ENCODE peak calls at places on chromosomes 12 and 14, in six cellular contexts. L, O, M, W, P and Z are unnamed samples.
A peak's percentile ranks its signal among the peaks of the same experiment; 100 is the strongest.

GRCh38 chr12:46388427-46388992 is 15.9 kb upstream of the SLC38A2 start:
- DNase-seq in P (no peak), O (no peak), L (peak; percentile 71), M (no peak), W (no peak), Z (no peak)

GRCh38 chr12:48695859-48696258 is 13.8 kb upstream of the KANSL2 start:
- DNase-seq in O (no peak), L (no peak), W (no peak), P (no peak), M (no peak), Z (no peak)

GRCh38 chr14:52314521-52315354 is 626 bp downstream of the PTGER2 start:
- DNase-seq in L (peak; percentile 32), P (peak; percentile 58), O (peak; percentile 56), W (peak; percentile 42), M (peak; percentile 75), Z (no peak)

GRCh38 chr14:77707355-77707723 is 484 bp downstream of the ALKBH1 start:
- DNase-seq in O (peak; percentile 71), P (no peak), L (peak; percentile 63), M (no peak), W (peak; percentile 51), Z (peak; percentile 14)

GRCh38 chr12:132761911-132762583 is 415 bp upstream of the ANKLE2 start:
- DNase-seq in M (peak; percentile 84), W (peak; percentile 87), O (peak; percentile 93), L (peak; percentile 87), P (peak; percentile 80), Z (peak; percentile 83)

GRCh38 chr12:21521541-21521940 is 4.6 kb upstream of the SPX start:
- DNase-seq in O (no peak), W (no peak), P (no peak), M (no peak), L (no peak), Z (no peak)

GRCh38 chr14:89479802-89480201 is 62.8 kb upstream of the FOXN3 start:
- DNase-seq in O (no peak), P (no peak), L (peak; percentile 45), W (no peak), M (no peak), Z (no peak)

GRCh38 chr14:85060116-85060515 is 469.8 kb upstream of the FLRT2 start:
- DNase-seq in M (no peak), L (no peak), O (no peak), W (no peak), P (no peak), Z (no peak)

GRCh38 chr12:104460041-104460757 is 3.5 kb downstream of the CHST11 start:
- DNase-seq in L (no peak), P (no peak), O (no peak), W (no peak), M (no peak), Z (no peak)

GRCh38 chr12:15883536-15883935 is 1.3 kb downstream of the STRAP start:
- DNase-seq in L (peak; percentile 20), P (no peak), W (no peak), M (no peak), O (peak; percentile 27), Z (no peak)

GRCh38 chr12:1575287-1575798 is 19.0 kb downstream of the FBXL14 start:
- DNase-seq in O (peak; percentile 18), P (no peak), M (no peak), W (peak; percentile 31), L (no peak), Z (no peak)

GRCh38 chr12:92702754-92703679 is at the start of gene PLEKHG7:
- DNase-seq in P (no peak), O (no peak), M (no peak), L (no peak), W (no peak), Z (no peak)

GRCh38 chr14:96176811-96177211 is 27.8 kb upstream of the BDKRB2 start:
- DNase-seq in M (no peak), L (peak; percentile 91), W (no peak), O (no peak), P (no peak), Z (no peak)

GRCh38 chr12:25433581-25434325 is 119.3 kb downstream of the LMNTD1 start:
- DNase-seq in M (no peak), P (no peak), L (peak; percentile 52), W (peak; percentile 60), O (peak; percentile 44), Z (no peak)

GRCh38 chr12:52907092-52907810 is 2.4 kb upstream of the KRT8 start:
- DNase-seq in M (no peak), L (no peak), O (peak; percentile 68), P (peak; percentile 65), W (peak; percentile 84), Z (no peak)

GRCh38 chr12:120534703-120535655 is 823 bp downstream of the RNF10 start:
- DNase-seq in W (peak; percentile 79), P (peak; percentile 58), O (peak; percentile 84), M (peak; percentile 78), L (peak; percentile 92), Z (peak; percentile 52)

GRCh38 chr14:66982247-66982646 is 207.0 kb upstream of the GARIN2 start:
- DNase-seq in O (no peak), W (no peak), L (no peak), P (no peak), M (no peak), Z (no peak)

GRCh38 chr14:66398437-66398836 is 87.7 kb upstream of the CCDC196 start:
- DNase-seq in L (no peak), P (no peak), W (no peak), M (no peak), O (no peak), Z (no peak)

GRCh38 chr14:91249841-91250616 is 5.5 kb upstream of the GPR68 start:
- DNase-seq in L (no peak), O (peak; percentile 67), M (no peak), W (peak; percentile 79), P (peak; percentile 64), Z (no peak)

GRCh38 chr14:89915114-89915878 is 39.2 kb downstream of the EFCAB11 start:
- DNase-seq in M (peak; percentile 75), L (peak; percentile 80), P (peak; percentile 34), W (peak; percentile 63), O (peak; percentile 83), Z (peak; percentile 66)

GRCh38 chr12:55942577-55943136 is 11.7 kb downstream of the DGKA start:
- DNase-seq in W (no peak), P (no peak), L (no peak), M (no peak), O (no peak), Z (no peak)

GRCh38 chr14:98955741-98956070 is 316.3 kb downstream of the BCL11B start:
- DNase-seq in L (no peak), P (peak; percentile 10), O (no peak), M (peak; percentile 19), W (no peak), Z (no peak)

GRCh38 chr12:106519587-106519986 is 63.2 kb upstream of the RFX4 start:
- DNase-seq in M (no peak), P (no peak), L (peak; percentile 70), W (no peak), O (peak; percentile 19), Z (no peak)

GRCh38 chr12:40331886-40332285 is 107.1 kb downstream of the LRRK2 start:
- DNase-seq in L (no peak), O (peak; percentile 6), W (no peak), M (no peak), P (no peak), Z (no peak)

DNA sequence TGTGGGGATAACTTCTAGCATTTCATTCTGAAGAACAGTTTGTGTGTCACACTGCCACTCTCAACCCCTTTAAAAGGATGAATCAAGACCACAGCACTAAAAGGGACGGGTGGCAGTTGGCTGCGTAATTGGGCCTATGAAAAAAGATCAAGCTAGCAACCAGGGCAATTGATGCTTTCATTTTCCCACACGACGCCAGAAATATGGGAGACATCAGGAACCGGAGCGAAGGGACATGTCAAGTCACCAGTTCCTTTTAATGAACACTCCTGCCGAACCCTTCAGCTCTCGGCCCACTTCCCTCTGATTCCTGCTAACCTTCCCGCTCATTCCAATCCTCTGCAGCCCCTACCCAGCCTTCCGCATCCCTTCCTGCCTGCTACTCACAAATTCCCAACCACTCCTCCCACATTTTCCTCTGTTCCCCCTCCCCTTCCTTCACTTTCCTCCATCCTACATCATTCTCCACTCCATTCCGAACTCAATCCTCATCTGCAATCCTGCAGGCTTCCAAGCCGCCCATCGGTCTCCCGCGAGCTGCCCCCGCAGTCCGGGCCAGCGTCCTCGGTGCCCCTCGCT is 746 bp downstream of the CSRNP2 start:
- DNase-seq in W (peak; percentile 87), O (peak; percentile 79), P (peak; percentile 64), L (peak; percentile 39), M (no peak), Z (no peak)
- H2BK15ac ChIP-seq in W (no peak overlapping the region), O (peak overlapping the region; percentile 12), P (no peak overlapping the region), L (no peak overlapping the region), M (peak overlapping the region; percentile 61), Z (no peak overlapping the region)

GRCh38 chr14:101546706-101547105 is 14.6 kb upstream of the DIO3 start:
- DNase-seq in W (no peak), M (no peak), L (no peak), O (no peak), P (no peak), Z (no peak)
- H2BK15ac ChIP-seq in W (no peak overlapping the region), M (no peak overlapping the region), L (no peak overlapping the region), O (no peak overlapping the region), P (no peak overlapping the region), Z (no peak overlapping the region)

DNA sequence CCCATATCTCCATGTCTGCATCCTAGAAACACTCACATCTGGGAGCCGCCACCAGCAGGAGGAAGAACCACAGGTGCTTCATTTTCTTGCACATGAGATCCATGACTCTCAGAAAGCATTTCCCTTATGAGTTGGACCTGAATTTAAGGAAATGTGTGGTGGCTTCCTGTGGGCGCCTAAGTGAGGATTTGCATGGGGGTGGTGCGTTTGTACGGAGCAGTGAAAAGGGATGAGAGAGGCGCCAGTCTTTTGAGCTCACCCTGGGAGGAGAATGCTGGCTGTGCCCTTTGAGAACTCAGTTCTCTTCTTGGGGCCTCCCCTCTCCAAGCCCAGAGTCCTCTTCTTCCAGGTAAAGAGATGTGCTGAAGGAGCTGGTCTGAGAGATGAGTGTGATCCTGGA is 895.7 kb downstream of the TMEM121 start:
- DNase-seq in O (no peak), W (no peak), P (no peak), L (no peak), M (no peak), Z (no peak)
- H2BK15ac ChIP-seq in O (no peak overlapping the region), W (no peak overlapping the region), P (no peak overlapping the region), L (no peak overlapping the region), M (no peak overlapping the region), Z (no peak overlapping the region)

GRCh38 chr12:42760550-42760949 is 171.0 kb upstream of the PRICKLE1 start:
- DNase-seq in M (no peak), P (no peak), L (no peak), O (peak; percentile 15), W (no peak), Z (no peak)

GRCh38 chr12:42759622-42760273 is 170.2 kb upstream of the PRICKLE1 start:
- DNase-seq in O (no peak), L (peak; percentile 77), W (no peak), P (no peak), M (no peak), Z (no peak)

GRCh38 chr12:42756841-42757661 is 167.5 kb upstream of the PRICKLE1 start:
- DNase-seq in P (peak; percentile 95), W (peak; percentile 97), O (peak; percentile 66), M (peak; percentile 65), L (peak; percentile 91), Z (peak; percentile 46)

GRCh38 chr12:42757735-42758134 is 168.2 kb upstream of the PRICKLE1 start:
- DNase-seq in L (no peak), M (no peak), O (no peak), W (no peak), P (no peak), Z (no peak)

DNA sequence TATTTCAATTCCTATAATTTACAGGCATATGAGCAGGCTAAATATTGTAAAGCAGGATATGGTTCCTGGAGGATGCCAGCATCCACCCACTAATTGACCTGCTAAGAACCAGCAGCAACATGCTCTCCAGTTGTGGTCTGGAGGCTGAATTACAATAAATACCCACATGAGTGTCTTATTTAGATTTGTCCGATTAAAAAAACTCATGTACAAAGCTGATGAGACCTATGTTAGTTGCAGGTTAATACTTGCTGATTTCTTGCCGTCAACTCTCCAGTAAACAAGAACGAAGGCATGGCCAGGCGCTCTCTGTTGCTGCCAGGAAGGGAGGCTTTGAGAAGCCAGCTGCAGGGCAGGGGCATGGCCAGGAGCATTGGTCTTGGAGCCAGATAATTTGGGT is 169.3 kb upstream of the PRICKLE1 start:
- DNase-seq in L (no peak), O (no peak), M (no peak), W (no peak), P (no peak), Z (no peak)
- H2BK15ac ChIP-seq in L (peak overlapping the region; percentile 41), O (no peak overlapping the region), M (peak overlapping the region; percentile 67), W (no peak overlapping the region), P (no peak overlapping the region), Z (no peak overlapping the region)